ENCODE peak calls at places on chromosomes 2 and 18, in five cellular contexts. One of them, this sample, is unnamed.
A peak's percentile ranks its signal among the peaks of the same experiment; 100 is the strongest.

GRCh38 chr2:29747786-29748470 is 173.5 kb downstream of the ALK start:
- DNase-seq in NB4: peak; percentile 71
- DNase-seq in tibial nerve: no peak
- DNase-seq in IMR-90: peak; percentile 93
- DNase-seq in sigmoid colon: no peak
- DNase-seq in this sample: no peak

GRCh38 chr2:85668009-85668856 is at the start of gene SFTPB:
- DNase-seq in sigmoid colon: peak; percentile 46
- DNase-seq in NB4: peak; percentile 52
- DNase-seq in tibial nerve: no peak
- DNase-seq in IMR-90: peak; percentile 44
- DNase-seq in this sample: no peak

GRCh38 chr18:77203071-77203470 is 46.6 kb upstream of the GALR1 start:
- DNase-seq in NB4: no peak
- DNase-seq in IMR-90: peak; percentile 22
- DNase-seq in sigmoid colon: no peak
- DNase-seq in tibial nerve: no peak
- DNase-seq in this sample: no peak

GRCh38 chr2:109442715-109443319 is 170.9 kb downstream of the SEPTIN10 start:
- DNase-seq in sigmoid colon: no peak
- DNase-seq in NB4: no peak
- DNase-seq in tibial nerve: no peak
- DNase-seq in IMR-90: no peak
- DNase-seq in this sample: no peak

GRCh38 chr18:32469190-32469611 is 1.5 kb downstream of the GAREM1 start:
- DNase-seq in tibial nerve: no peak
- DNase-seq in NB4: no peak
- DNase-seq in IMR-90: peak; percentile 36
- DNase-seq in sigmoid colon: peak; percentile 66
- DNase-seq in this sample: peak; percentile 41

GRCh38 chr2:175832886-175833285 is 169.2 kb downstream of the LNPK start:
- DNase-seq in NB4: no peak
- DNase-seq in sigmoid colon: no peak
- DNase-seq in IMR-90: no peak
- DNase-seq in tibial nerve: no peak
- DNase-seq in this sample: no peak

GRCh38 chr2:207317358-207317984 is 151.7 kb upstream of the KLF7 start:
- DNase-seq in sigmoid colon: no peak
- DNase-seq in IMR-90: peak; percentile 64
- DNase-seq in tibial nerve: no peak
- DNase-seq in NB4: no peak
- DNase-seq in this sample: no peak

GRCh38 chr2:17538844-17539554 is 1.5 kb upstream of the VSNL1 start:
- DNase-seq in IMR-90: peak; percentile 41
- DNase-seq in tibial nerve: no peak
- DNase-seq in NB4: no peak
- DNase-seq in sigmoid colon: peak; percentile 77
- DNase-seq in this sample: peak; percentile 65

GRCh38 chr2:224173882-224174415 is 134.9 kb upstream of the SERPINE2 start:
- DNase-seq in sigmoid colon: no peak
- DNase-seq in IMR-90: no peak
- DNase-seq in tibial nerve: no peak
- DNase-seq in NB4: no peak
- DNase-seq in this sample: no peak

GRCh38 chr2:218880749-218881594 is at the start of gene WNT10A:
- DNase-seq in tibial nerve: no peak
- DNase-seq in IMR-90: no peak
- DNase-seq in NB4: no peak
- DNase-seq in sigmoid colon: no peak
- DNase-seq in this sample: no peak

GRCh38 chr2:131043199-131044077 is 49.8 kb downstream of the FAM168B start:
- DNase-seq in tibial nerve: no peak
- DNase-seq in IMR-90: no peak
- DNase-seq in NB4: no peak
- DNase-seq in sigmoid colon: peak; percentile 43
- DNase-seq in this sample: no peak

GRCh38 chr2:181673178-181673577 is 7.1 kb downstream of the NEUROD1 start:
- DNase-seq in IMR-90: no peak
- DNase-seq in NB4: no peak
- DNase-seq in sigmoid colon: no peak
- DNase-seq in tibial nerve: no peak
- DNase-seq in this sample: no peak

GRCh38 chr2:163852616-163853015 is 116.8 kb upstream of the FIGN start:
- DNase-seq in tibial nerve: no peak
- DNase-seq in IMR-90: no peak
- DNase-seq in sigmoid colon: no peak
- DNase-seq in NB4: no peak
- DNase-seq in this sample: no peak

GRCh38 chr2:1750270-1750934 is 6.1 kb upstream of the PXDN start:
- DNase-seq in tibial nerve: no peak
- DNase-seq in NB4: no peak
- DNase-seq in sigmoid colon: no peak
- DNase-seq in IMR-90: no peak
- DNase-seq in this sample: no peak

GRCh38 chr2:134217316-134217715 is 36.6 kb upstream of the MGAT5 start:
- DNase-seq in tibial nerve: no peak
- DNase-seq in sigmoid colon: no peak
- DNase-seq in IMR-90: no peak
- DNase-seq in NB4: no peak
- DNase-seq in this sample: no peak

GRCh38 chr2:60882971-60883753 is 1.8 kb downstream of the REL start:
- DNase-seq in IMR-90: peak; percentile 15
- DNase-seq in tibial nerve: no peak
- DNase-seq in NB4: peak; percentile 79
- DNase-seq in sigmoid colon: no peak
- DNase-seq in this sample: peak; percentile 40

GRCh38 chr2:114089636-114090325 is 199.9 kb downstream of the ACTR3 start:
- DNase-seq in NB4: no peak
- DNase-seq in IMR-90: no peak
- DNase-seq in tibial nerve: no peak
- DNase-seq in sigmoid colon: no peak
- DNase-seq in this sample: no peak

GRCh38 chr2:177031435-177032222 is 181.0 kb upstream of the HNRNPA3 start:
- DNase-seq in sigmoid colon: no peak
- DNase-seq in IMR-90: no peak
- DNase-seq in NB4: no peak
- DNase-seq in tibial nerve: no peak
- DNase-seq in this sample: no peak

GRCh38 chr18:79552696-79553095 is 126.9 kb upstream of the CTDP1 start:
- DNase-seq in IMR-90: no peak
- DNase-seq in sigmoid colon: no peak
- DNase-seq in tibial nerve: no peak
- DNase-seq in NB4: no peak
- DNase-seq in this sample: no peak

GRCh38 chr2:216017365-216017764 is 4.0 kb upstream of the MREG start:
- DNase-seq in NB4: peak; percentile 35
- DNase-seq in IMR-90: peak; percentile 33
- DNase-seq in sigmoid colon: no peak
- DNase-seq in tibial nerve: no peak
- DNase-seq in this sample: no peak

GRCh38 chr2:42960835-42961165 is 168.4 kb upstream of the HAAO start:
- DNase-seq in NB4: no peak
- DNase-seq in tibial nerve: no peak
- DNase-seq in sigmoid colon: no peak
- DNase-seq in IMR-90: no peak
- DNase-seq in this sample: no peak

GRCh38 chr2:76204048-76204447 is 493.3 kb upstream of the GCFC2 start:
- DNase-seq in NB4: no peak
- DNase-seq in tibial nerve: no peak
- DNase-seq in sigmoid colon: no peak
- DNase-seq in IMR-90: no peak
- DNase-seq in this sample: no peak

GRCh38 chr2:205571300-205571858 is 110.9 kb upstream of the NRP2 start:
- DNase-seq in IMR-90: no peak
- DNase-seq in sigmoid colon: no peak
- DNase-seq in NB4: no peak
- DNase-seq in tibial nerve: no peak
- DNase-seq in this sample: no peak

GRCh38 chr2:19990416-19990728 is 467 bp upstream of the WDR35 start:
- DNase-seq in IMR-90: no peak
- DNase-seq in sigmoid colon: no peak
- DNase-seq in NB4: no peak
- DNase-seq in tibial nerve: no peak
- DNase-seq in this sample: no peak
- TF ChIP-seq CTCF in IMR-90: no peak
- TF ChIP-seq CTCF in sigmoid colon: no peak
- TF ChIP-seq CTCF in NB4: no peak
- TF ChIP-seq CTCF in tibial nerve: no peak
- TF ChIP-seq CTCF in this sample: no peak

GRCh38 chr18:24273596-24273995 is 124.0 kb downstream of the OSBPL1A start:
- DNase-seq in sigmoid colon: no peak
- DNase-seq in tibial nerve: no peak
- DNase-seq in NB4: peak; percentile 11
- DNase-seq in IMR-90: peak; percentile 44
- DNase-seq in this sample: no peak

GRCh38 chr18:24270358-24270936 is 127.2 kb downstream of the OSBPL1A start:
- DNase-seq in IMR-90: peak; percentile 8
- DNase-seq in sigmoid colon: no peak
- DNase-seq in tibial nerve: no peak
- DNase-seq in NB4: no peak
- DNase-seq in this sample: no peak

GRCh38 chr18:24270937-24271380 is 126.7 kb downstream of the OSBPL1A start:
- DNase-seq in IMR-90: peak; percentile 63
- DNase-seq in NB4: no peak
- DNase-seq in tibial nerve: no peak
- DNase-seq in sigmoid colon: no peak
- DNase-seq in this sample: no peak

GRCh38 chr18:24268784-24269550 is 128.7 kb downstream of the OSBPL1A start:
- DNase-seq in sigmoid colon: no peak
- DNase-seq in IMR-90: no peak
- DNase-seq in NB4: no peak
- DNase-seq in tibial nerve: no peak
- DNase-seq in this sample: no peak

GRCh38 chr18:24271381-24272331 is 126.0 kb downstream of the OSBPL1A start:
- DNase-seq in tibial nerve: peak; percentile 50
- DNase-seq in sigmoid colon: peak; percentile 87
- DNase-seq in NB4: peak; percentile 66
- DNase-seq in IMR-90: peak; percentile 72
- DNase-seq in this sample: peak; percentile 79
- TF ChIP-seq POLR2A in tibial nerve: no peak
- TF ChIP-seq POLR2A in sigmoid colon: no peak
- TF ChIP-seq POLR2A in NB4: no peak
- TF ChIP-seq POLR2A in IMR-90: no peak
- TF ChIP-seq POLR2A in this sample: no peak

GRCh38 chr18:44898536-44898935 is 217.8 kb downstream of the SETBP1 start:
- DNase-seq in sigmoid colon: no peak
- DNase-seq in NB4: no peak
- DNase-seq in IMR-90: no peak
- DNase-seq in tibial nerve: no peak
- DNase-seq in this sample: no peak

GRCh38 chr18:44900627-44901026 is 219.9 kb downstream of the SETBP1 start:
- DNase-seq in IMR-90: no peak
- DNase-seq in sigmoid colon: no peak
- DNase-seq in NB4: no peak
- DNase-seq in tibial nerve: no peak
- DNase-seq in this sample: no peak

GRCh38 chr18:44899832-44900231 is 219.1 kb downstream of the SETBP1 start:
- DNase-seq in IMR-90: no peak
- DNase-seq in NB4: no peak
- DNase-seq in tibial nerve: no peak
- DNase-seq in sigmoid colon: no peak
- DNase-seq in this sample: no peak

GRCh38 chr18:44903327-44903726 is 222.6 kb downstream of the SETBP1 start:
- DNase-seq in NB4: no peak
- DNase-seq in tibial nerve: no peak
- DNase-seq in IMR-90: no peak
- DNase-seq in sigmoid colon: no peak
- DNase-seq in this sample: no peak

DNA sequence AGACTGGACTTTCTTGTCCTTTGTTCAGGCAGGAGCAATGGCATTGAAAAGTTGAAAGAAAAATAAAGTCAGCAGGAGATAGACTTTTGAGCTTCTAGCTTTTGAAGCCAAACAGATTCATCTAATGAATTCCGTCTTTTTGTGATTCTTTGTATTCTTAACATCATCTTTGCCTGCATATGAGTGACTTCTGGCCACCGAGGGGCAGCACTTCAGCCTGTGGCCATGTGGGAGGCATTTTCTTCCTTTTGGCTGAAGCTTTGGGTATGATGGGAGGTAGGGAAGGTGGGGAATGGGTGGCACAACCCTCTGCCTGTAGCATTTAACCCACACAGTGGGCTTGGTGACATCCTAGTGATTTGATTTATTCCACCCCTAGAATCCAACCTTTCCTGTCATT is 220.6 kb downstream of the SETBP1 start:
- DNase-seq in NB4: no peak
- DNase-seq in IMR-90: no peak
- DNase-seq in sigmoid colon: no peak
- DNase-seq in tibial nerve: no peak
- DNase-seq in this sample: no peak
- TF ChIP-seq CTCF in NB4: no peak
- TF ChIP-seq CTCF in IMR-90: peak; percentile 12
- TF ChIP-seq CTCF in sigmoid colon: no peak
- TF ChIP-seq CTCF in tibial nerve: no peak
- TF ChIP-seq CTCF in this sample: no peak

GRCh38 chr2:27582695-27583389 is at the start of gene ZNF512:
- DNase-seq in sigmoid colon: peak; percentile 98
- DNase-seq in tibial nerve: peak; percentile 51
- DNase-seq in IMR-90: peak; percentile 91
- DNase-seq in NB4: peak; percentile 98
- DNase-seq in this sample: peak; percentile 94
- TF ChIP-seq POLR2A in sigmoid colon: peak; percentile 17
- TF ChIP-seq POLR2A in tibial nerve: peak; percentile 34
- TF ChIP-seq POLR2A in IMR-90: peak; percentile 73
- TF ChIP-seq POLR2A in NB4: peak; percentile 82
- TF ChIP-seq POLR2A in this sample: no peak

GRCh38 chr2:155708052-155708451 is 624.5 kb downstream of the NR4A2 start:
- DNase-seq in tibial nerve: no peak
- DNase-seq in sigmoid colon: no peak
- DNase-seq in NB4: no peak
- DNase-seq in IMR-90: no peak
- DNase-seq in this sample: no peak
- TF ChIP-seq CTCF in tibial nerve: no peak
- TF ChIP-seq CTCF in sigmoid colon: no peak
- TF ChIP-seq CTCF in NB4: no peak
- TF ChIP-seq CTCF in IMR-90: no peak
- TF ChIP-seq CTCF in this sample: no peak

GRCh38 chr2:117835990-117836760 is 21.7 kb downstream of the DDX18 start:
- DNase-seq in sigmoid colon: peak; percentile 91
- DNase-seq in IMR-90: peak; percentile 76
- DNase-seq in NB4: peak; percentile 18
- DNase-seq in tibial nerve: peak; percentile 70
- DNase-seq in this sample: peak; percentile 90
- TF ChIP-seq POLR2A in sigmoid colon: no peak
- TF ChIP-seq POLR2A in IMR-90: no peak
- TF ChIP-seq POLR2A in NB4: no peak
- TF ChIP-seq POLR2A in tibial nerve: no peak
- TF ChIP-seq POLR2A in this sample: no peak

This sample was measured in testis.